ENCODE peak calls at places on chromosome 4, in four cellular contexts. P is suprapubic skin; G is GM23248; U is CD8-positive, alpha-beta memory T cell. W is an unnamed sample.

GRCh38 chr4:687048-687974 is 1.6 kb downstream of the SLC49A3 start:
- DNase-seq in P (peak), U (no peak), G (peak), W (peak)

GRCh38 chr4:8281519-8282133 is 12.1 kb downstream of the HTRA3 start:
- DNase-seq in U (no peak), P (peak), G (peak), W (no peak)

GRCh38 chr4:86730310-86730709 is 118.9 kb downstream of the SLC10A6 start:
- DNase-seq in P (no peak), U (no peak), G (no peak), W (no peak)

GRCh38 chr4:33930497-33930896 is 2313.8 kb downstream of the ARAP2 start:
- DNase-seq in G (peak), P (no peak), U (no peak), W (no peak)

GRCh38 chr4:173752610-173753009 is 222.6 kb upstream of the HAND2 start:
- DNase-seq in P (no peak), G (peak), U (no peak), W (no peak)

GRCh38 chr4:118964891-118965411 is 76.3 kb downstream of the SYNPO2 start:
- DNase-seq in P (no peak), G (peak), U (no peak), W (no peak)

GRCh38 chr4:41212221-41213203 is 1.8 kb downstream of the APBB2 start:
- DNase-seq in G (peak), P (no peak), U (no peak), W (no peak)

GRCh38 chr4:164753873-164754488 is at the start of gene SMIM31:
- DNase-seq in U (no peak), P (no peak), G (no peak), W (no peak)

GRCh38 chr4:96016615-96017299 is 176.9 kb downstream of the PDHA2 start:
- DNase-seq in U (no peak), P (no peak), G (no peak), W (no peak)

GRCh38 chr4:2408401-2408958 is 10.0 kb downstream of the ZFYVE28 start:
- DNase-seq in U (no peak), P (no peak), G (no peak), W (no peak)

GRCh38 chr4:80266267-80266901 is at the start of gene FGF5:
- DNase-seq in P (no peak), G (peak), U (no peak), W (peak)

GRCh38 chr4:99655315-99656081 is 2.1 kb downstream of the C4orf54 start:
- DNase-seq in P (no peak), G (peak), U (no peak), W (no peak)

GRCh38 chr4:160947653-160948052 is 1216.1 kb downstream of the FSTL5 start:
- DNase-seq in U (no peak), P (no peak), G (no peak), W (no peak)

W was measured in GOT3.